ENCODE peak calls at places on chromosome 13, in four cellular contexts. X is thyroid gland, Z is endodermal cell, V is bronchial epithelial cell. E is an unnamed sample.

GRCh38 chr13:66207610-66208009 is 1022.5 kb downstream of the PCDH9 start:
- DNase-seq in Z (no peak), X (no peak), V (no peak), E (no peak)

GRCh38 chr13:68439821-68440220 is 1209.7 kb upstream of the PCDH9 start:
- DNase-seq in V (peak; percentile 37), Z (no peak), X (no peak), E (no peak)

GRCh38 chr13:109794095-109794494 is 7.7 kb upstream of the IRS2 start:
- DNase-seq in X (no peak), Z (no peak), V (peak; percentile 70), E (no peak)

GRCh38 chr13:111906306-111906705 is 160.6 kb upstream of the SOX1 start:
- DNase-seq in X (no peak), Z (no peak), V (no peak), E (no peak)

GRCh38 chr13:50948576-50948975 is 39.0 kb downstream of the RNASEH2B start:
- DNase-seq in Z (no peak), V (no peak), X (no peak), E (no peak)

GRCh38 chr13:85610024-85610423 is 189.2 kb downstream of the SLITRK6 start:
- DNase-seq in Z (no peak), X (no peak), V (no peak), E (no peak)

GRCh38 chr13:35552172-35552844 is 75.8 kb upstream of the MAB21L1 start:
- DNase-seq in Z (no peak), V (peak; percentile 93), X (no peak), E (no peak)

GRCh38 chr13:95858286-95859075 is 181.5 kb downstream of the DNAJC3 start:
- DNase-seq in Z (no peak), V (peak; percentile 39), X (no peak), E (no peak)

GRCh38 chr13:46142692-46143238 is 37.9 kb upstream of the CPB2 start:
- DNase-seq in Z (no peak), X (no peak), V (no peak), E (no peak)

GRCh38 chr13:96020155-96020575 is 33.0 kb downstream of the UGGT2 start:
- DNase-seq in V (peak; percentile 63), X (peak; percentile 48), Z (peak; percentile 80), E (peak; percentile 52)

GRCh38 chr13:87147076-87147475 is 524.1 kb upstream of the SLITRK5 start:
- DNase-seq in V (peak; percentile 50), X (no peak), Z (no peak), E (no peak)

GRCh38 chr13:33904431-33904830 is 86.5 kb downstream of the RFC3 start:
- DNase-seq in Z (no peak), X (no peak), V (no peak), E (no peak)

GRCh38 chr13:28609936-28610335 is 49.0 kb upstream of the POMP start:
- DNase-seq in X (no peak), Z (no peak), V (no peak), E (no peak)

GRCh38 chr13:76971215-76971614 is 20.7 kb upstream of the CLN5 start:
- DNase-seq in V (no peak), Z (no peak), X (peak; percentile 21), E (no peak)

GRCh38 chr13:107864543-107865460 is 350.5 kb downstream of the LIG4 start:
- DNase-seq in X (no peak), V (peak; percentile 34), Z (peak; percentile 79), E (peak; percentile 57)

GRCh38 chr13:31409678-31410356 is 210.0 kb downstream of the B3GLCT start:
- DNase-seq in V (peak; percentile 23), X (no peak), Z (no peak), E (no peak)

GRCh38 chr13:104011505-104012270 is 945.5 kb upstream of the SLC10A2 start:
- DNase-seq in V (no peak), Z (peak; percentile 63), X (peak; percentile 81), E (peak; percentile 0)

GRCh38 chr13:35057858-35058257 is 115.8 kb downstream of the NBEA start:
- DNase-seq in Z (no peak), X (no peak), V (no peak), E (peak; percentile 1)

GRCh38 chr13:71358218-71358617 is 508.8 kb downstream of the DACH1 start:
- DNase-seq in V (peak; percentile 95), X (no peak), Z (no peak), E (no peak)

GRCh38 chr13:46948338-46948737 is 51.5 kb upstream of the HTR2A start:
- DNase-seq in X (no peak), V (peak; percentile 77), Z (no peak), E (no peak)

GRCh38 chr13:63731896-63732295 is 2316.2 kb upstream of the PCDH20 start:
- DNase-seq in Z (no peak), V (no peak), X (no peak), E (no peak)

GRCh38 chr13:66992183-66992582 is 238.0 kb downstream of the PCDH9 start:
- DNase-seq in X (no peak), V (peak; percentile 67), Z (no peak), E (no peak)

GRCh38 chr13:87536499-87536898 is 134.7 kb upstream of the SLITRK5 start:
- DNase-seq in Z (no peak), X (no peak), V (no peak), E (no peak)

GRCh38 chr13:51066091-51066831 is 44.8 kb downstream of the C13orf42 start:
- DNase-seq in X (no peak), V (no peak), Z (peak; percentile 45), E (peak; percentile 34)

GRCh38 chr13:69857188-69857821 is 250.3 kb upstream of the ATXN8OS start:
- DNase-seq in Z (no peak), V (peak; percentile 55), X (no peak), E (no peak)

GRCh38 chr13:101474419-101474957 is 22.0 kb downstream of the ITGBL1 start:
- DNase-seq in Z (peak; percentile 86), X (peak; percentile 10), V (no peak), E (no peak)

GRCh38 chr13:61884830-61885229 is 469.2 kb upstream of the PCDH20 start:
- DNase-seq in Z (no peak), V (no peak), X (no peak), E (no peak)

GRCh38 chr13:77330009-77330471 is 3.1 kb upstream of the MYCBP2 start:
- DNase-seq in X (no peak), Z (no peak), V (no peak), E (no peak)

GRCh38 chr13:26255717-26256277 is 1.9 kb downstream of the CDK8 start:
- DNase-seq in Z (no peak), V (no peak), X (no peak), E (no peak)

GRCh38 chr13:48431431-48431830 is 18.5 kb upstream of the LPAR6 start:
- DNase-seq in Z (no peak), V (no peak), X (peak; percentile 25), E (no peak)

GRCh38 chr13:25881946-25882574 is 169.8 kb downstream of the SHISA2 start:
- DNase-seq in X (peak; percentile 11), Z (peak; percentile 74), V (no peak), E (peak; percentile 41)

GRCh38 chr13:38763446-38764381 is 76.8 kb downstream of the FREM2 start:
- DNase-seq in V (peak; percentile 53), X (peak; percentile 44), Z (peak; percentile 70), E (peak; percentile 37)

GRCh38 chr13:96500953-96501352 is 411.0 kb downstream of the HS6ST3 start:
- DNase-seq in Z (no peak), V (no peak), X (no peak), E (no peak)

GRCh38 chr13:75795274-75795673 is 159.1 kb downstream of the LMO7 start:
- DNase-seq in X (no peak), V (no peak), Z (no peak), E (no peak)

GRCh38 chr13:75789451-75790197 is 153.5 kb downstream of the LMO7 start:
- DNase-seq in V (no peak), X (no peak), Z (no peak), E (no peak)

GRCh38 chr13:75790198-75790970 is 154.3 kb downstream of the LMO7 start:
- DNase-seq in V (no peak), Z (no peak), X (no peak), E (no peak)

GRCh38 chr13:75794663-75795062 is 158.5 kb downstream of the LMO7 start:
- DNase-seq in V (no peak), Z (no peak), X (no peak), E (no peak)

DNA sequence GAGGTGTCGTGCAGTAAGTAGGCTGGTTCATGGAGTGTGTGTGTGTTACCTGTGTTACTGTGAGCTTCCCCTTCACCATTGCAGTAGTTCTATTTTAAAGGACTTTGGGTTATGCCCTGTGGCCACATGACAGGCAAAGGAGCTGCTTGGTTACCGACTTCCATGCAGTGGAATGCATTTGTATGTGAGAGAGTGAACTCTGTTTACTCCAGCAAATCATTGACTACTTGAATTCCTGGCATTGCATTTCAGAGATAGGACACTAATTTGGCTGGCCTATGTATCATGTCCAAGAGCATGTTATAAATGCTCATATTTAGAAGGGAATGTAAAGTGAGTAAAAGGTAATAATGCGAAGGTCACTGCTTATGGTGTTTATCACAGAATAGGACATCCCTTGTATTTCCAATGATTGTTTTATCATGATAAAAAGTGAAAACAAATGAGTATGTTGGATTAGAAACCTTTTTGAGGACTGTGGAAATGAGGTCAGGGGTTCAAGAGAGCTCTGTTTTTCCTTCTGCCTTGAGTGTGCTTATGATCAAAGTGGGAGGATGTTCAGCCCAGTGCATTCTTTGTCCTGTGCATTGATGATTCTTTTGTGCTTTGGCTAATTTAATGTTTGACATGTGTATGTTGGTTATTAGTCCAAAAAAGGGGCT is 156.5 kb downstream of the LMO7 start:
- DNase-seq in Z (no peak), X (no peak), V (no peak), E (no peak)
- H3K4me3 ChIP-seq in Z (no peak overlapping the region), X (no peak overlapping the region), V (no peak overlapping the region), E (no peak overlapping the region)

DNA sequence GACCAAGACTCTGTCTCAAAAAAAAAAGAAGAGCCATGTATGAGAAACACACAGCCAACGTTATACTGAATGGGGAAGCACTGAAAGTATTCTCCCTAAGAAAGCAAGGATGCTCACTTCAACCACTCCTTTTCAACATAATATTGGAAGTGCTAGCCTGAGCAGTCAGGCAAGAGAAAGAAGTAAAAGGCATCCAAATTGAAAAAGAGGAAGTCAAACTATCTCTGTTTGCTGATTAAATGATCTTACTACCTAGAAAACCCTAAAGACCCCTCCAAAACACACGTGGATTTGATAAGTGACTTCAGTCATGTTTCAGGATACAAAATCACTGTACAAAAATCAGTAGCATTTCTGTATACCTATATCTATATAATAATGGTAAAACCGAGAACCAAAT is 16.2 kb downstream of the WBP4 start:
- DNase-seq in V (no peak), X (no peak), Z (no peak), E (no peak)
- H3K36me3 ChIP-seq in V (peaks cover 5% of the 10 kb centered on the region), X (peaks cover 31% of the 10 kb centered on the region), Z (peaks cover 80% of the 10 kb centered on the region), E (peaks cover 10% of the 10 kb centered on the region)

DNA sequence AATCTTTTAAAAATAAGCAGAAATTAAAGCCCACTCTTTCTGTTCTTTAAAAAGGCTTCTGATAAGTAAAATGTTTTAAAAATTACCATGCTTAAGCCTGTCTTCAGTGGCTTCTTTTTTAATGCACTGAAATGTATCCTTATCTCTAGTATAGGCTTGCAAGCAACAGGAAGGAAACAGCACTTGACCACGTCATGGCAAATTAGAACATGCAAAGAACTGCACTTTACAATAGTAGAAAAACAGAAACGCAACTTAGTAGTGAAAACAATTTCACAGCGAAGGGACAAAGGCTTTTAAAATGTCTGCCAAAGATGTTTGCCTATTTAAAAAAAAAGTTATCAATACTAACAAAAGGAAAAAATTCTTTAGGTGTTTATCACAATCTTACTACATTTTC is 36.3 kb downstream of the ELF1 start:
- DNase-seq in V (peak; percentile 72), X (peak; percentile 50), Z (no peak), E (no peak)
- H3K4me3 ChIP-seq in V (no peak overlapping the region), X (no peak overlapping the region), Z (no peak overlapping the region), E (no peak overlapping the region)

DNA sequence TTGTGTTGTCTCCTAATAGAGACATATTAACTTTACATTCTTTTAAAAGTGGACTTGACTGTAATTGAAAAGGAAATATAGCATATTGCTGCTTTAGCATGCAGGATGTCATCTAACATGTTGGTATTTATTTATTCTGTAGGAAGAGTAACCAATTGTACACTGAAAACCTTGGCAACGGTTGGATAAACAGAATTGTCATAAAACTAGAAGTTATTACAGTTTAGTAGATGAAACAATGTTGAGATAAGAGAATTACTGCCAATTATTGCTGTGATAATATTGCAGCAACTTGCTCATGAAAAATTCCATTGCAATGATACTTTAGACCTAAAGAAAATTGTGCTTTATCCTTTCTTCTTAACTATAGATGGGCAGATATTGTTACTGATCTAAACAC is 7.6 kb upstream of the ERCC5 start:
- DNase-seq in V (no peak), X (no peak), Z (no peak), E (no peak)
- H3K36me3 ChIP-seq in V (peaks cover 8% of the 10 kb centered on the region), X (peaks cover 9% of the 10 kb centered on the region), Z (peaks cover 14% of the 10 kb centered on the region), E (no peaks in the 10 kb centered on the region)